ENCODE peak calls at places on chromosomes 1 and 21, in six cellular contexts. S, U, H, C, O and F are unnamed samples.

GRCh38 chr1:154342836-154343472 is 17.6 kb downstream of the ATP8B2 start:
- DNase-seq in S (no peak), U (no peak), H (no peak), C (no peak), O (peak; percentile 61), F (no peak)

GRCh38 chr1:205554016-205554811 is 49.7 kb downstream of the CDK18 start:
- DNase-seq in S (no peak), U (no peak), H (no peak), C (no peak), O (no peak), F (no peak)

GRCh38 chr1:78176448-78176847 is 130.7 kb downstream of the GIPC2 start:
- DNase-seq in S (no peak), U (no peak), H (peak; percentile 86), C (no peak), O (peak; percentile 57), F (no peak)

GRCh38 chr1:164780863-164781262 is 221.9 kb downstream of the PBX1 start:
- DNase-seq in S (peak; percentile 74), U (no peak), H (peak; percentile 83), C (peak; percentile 91), O (no peak), F (no peak)

GRCh38 chr1:55670331-55671082 is 455.3 kb upstream of the USP24 start:
- DNase-seq in S (no peak), U (no peak), H (no peak), C (no peak), O (no peak), F (no peak)

GRCh38 chr1:91645031-91645430 is 144.4 kb downstream of the CDC7 start:
- DNase-seq in S (no peak), U (no peak), H (no peak), C (no peak), O (no peak), F (no peak)

GRCh38 chr1:228861830-228862176 is 126.5 kb downstream of the RHOU start:
- DNase-seq in S (no peak), U (no peak), H (no peak), C (no peak), O (no peak), F (no peak)

GRCh38 chr1:226912587-226913176 is 27.4 kb upstream of the COQ8A start:
- DNase-seq in S (peak; percentile 76), U (peak; percentile 63), H (peak; percentile 45), C (peak; percentile 65), O (peak; percentile 75), F (no peak)

GRCh38 chr1:24535021-24535424 is 20.9 kb upstream of the NCMAP start:
- DNase-seq in S (no peak), U (no peak), H (no peak), C (no peak), O (peak; percentile 54), F (no peak)

GRCh38 chr1:226872455-226872854 is 2.0 kb downstream of the PSEN2 start:
- DNase-seq in S (peak; percentile 15), U (no peak), H (no peak), C (no peak), O (no peak), F (no peak)

GRCh38 chr21:42578761-42579415 is 65.2 kb downstream of the SLC37A1 start:
- DNase-seq in S (peak; percentile 20), U (no peak), H (no peak), C (no peak), O (peak; percentile 1), F (no peak)

GRCh38 chr1:48080343-48081255 is 83.4 kb upstream of the TRABD2B start:
- DNase-seq in S (no peak), U (no peak), H (no peak), C (no peak), O (peak; percentile 62), F (no peak)

GRCh38 chr1:33516428-33516827 is 44.0 kb downstream of the ZSCAN20 start:
- DNase-seq in S (no peak), U (no peak), H (no peak), C (no peak), O (no peak), F (no peak)

GRCh38 chr1:210332719-210333398 is 4.2 kb downstream of the HHAT start:
- DNase-seq in S (no peak), U (no peak), H (peak; percentile 90), C (no peak), O (peak; percentile 48), F (no peak)

GRCh38 chr1:22613226-22613918 is 23.1 kb upstream of the C1QA start:
- DNase-seq in S (no peak), U (no peak), H (no peak), C (no peak), O (no peak), F (no peak)

GRCh38 chr1:145707183-145707867 is at the start of gene PDZK1:
- DNase-seq in S (no peak), U (no peak), H (no peak), C (no peak), O (no peak), F (no peak)

GRCh38 chr1:186054932-186055331 is 320.1 kb downstream of the TPR start:
- DNase-seq in S (no peak), U (no peak), H (no peak), C (no peak), O (no peak), F (no peak)

GRCh38 chr1:173295391-173295790 is 88.3 kb upstream of the TNFSF4 start:
- DNase-seq in S (no peak), U (no peak), H (no peak), C (no peak), O (no peak), F (no peak)

GRCh38 chr21:36203603-36203889 is 46.9 kb downstream of the DOP1B start:
- DNase-seq in S (peak; percentile 62), U (no peak), H (peak; percentile 91), C (peak; percentile 51), O (no peak), F (no peak)

GRCh38 chr21:46065215-46065992 is 32.5 kb upstream of the COL6A2 start:
- DNase-seq in S (peak; percentile 18), U (peak; percentile 29), H (no peak), C (no peak), O (peak; percentile 55), F (peak; percentile 46)

GRCh38 chr1:13926556-13926955 is 226.6 kb downstream of the PRDM2 start:
- DNase-seq in S (no peak), U (no peak), H (no peak), C (no peak), O (no peak), F (no peak)

GRCh38 chr1:36239941-36240637 is 15.8 kb downstream of the THRAP3 start:
- DNase-seq in S (no peak), U (no peak), H (no peak), C (no peak), O (no peak), F (no peak)

GRCh38 chr1:25360596-25361581 is 22.8 kb downstream of the TMEM50A start:
- DNase-seq in S (peak; percentile 68), U (no peak), H (peak; percentile 56), C (no peak), O (no peak), F (no peak)

GRCh38 chr1:243765676-243766075 is 84.4 kb downstream of the AKT3 start:
- DNase-seq in S (no peak), U (no peak), H (no peak), C (no peak), O (no peak), F (no peak)

GRCh38 chr1:181350146-181350545 is 133.2 kb upstream of the CACNA1E start:
- DNase-seq in S (no peak), U (no peak), H (no peak), C (no peak), O (no peak), F (no peak)

GRCh38 chr21:32782698-32783097 is 11.1 kb upstream of the PAXBP1 start:
- DNase-seq in S (no peak), U (no peak), H (no peak), C (no peak), O (no peak), F (no peak)
- TF ChIP-seq CTCF in S (no peak), U (no peak), H (no peak), C (no peak), O (peak; percentile 10), F (no peak)

DNA sequence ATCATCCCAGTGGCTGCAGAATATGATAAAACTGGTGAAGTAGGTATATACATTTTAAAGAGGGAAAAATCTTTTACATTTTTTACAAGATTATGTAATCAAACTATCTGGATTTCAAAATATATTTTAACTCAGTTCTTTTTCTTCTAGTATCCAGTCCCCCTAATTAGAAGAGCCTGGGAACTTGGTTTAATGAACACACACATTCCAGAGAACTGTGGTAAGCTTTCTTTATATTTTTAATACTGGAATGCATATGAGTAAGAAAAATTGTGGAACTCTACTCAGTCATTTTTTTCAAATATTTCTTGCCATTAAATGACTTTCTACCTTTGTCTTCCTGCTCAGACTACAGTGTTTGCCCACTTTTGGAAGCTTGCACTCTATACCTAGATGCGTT is 8.2 kb downstream of the ACADM start:
- DNase-seq in S (no peak), U (no peak), H (no peak), C (no peak), O (no peak), F (no peak)
- H3K36me3 ChIP-seq in S (no peaks in the 10 kb centered on the region), U (peaks cover 17% of the 10 kb centered on the region), H (peaks cover 3% of the 10 kb centered on the region), C (peaks cover 34% of the 10 kb centered on the region), O (no peaks in the 10 kb centered on the region), F (peaks cover 17% of the 10 kb centered on the region)

DNA sequence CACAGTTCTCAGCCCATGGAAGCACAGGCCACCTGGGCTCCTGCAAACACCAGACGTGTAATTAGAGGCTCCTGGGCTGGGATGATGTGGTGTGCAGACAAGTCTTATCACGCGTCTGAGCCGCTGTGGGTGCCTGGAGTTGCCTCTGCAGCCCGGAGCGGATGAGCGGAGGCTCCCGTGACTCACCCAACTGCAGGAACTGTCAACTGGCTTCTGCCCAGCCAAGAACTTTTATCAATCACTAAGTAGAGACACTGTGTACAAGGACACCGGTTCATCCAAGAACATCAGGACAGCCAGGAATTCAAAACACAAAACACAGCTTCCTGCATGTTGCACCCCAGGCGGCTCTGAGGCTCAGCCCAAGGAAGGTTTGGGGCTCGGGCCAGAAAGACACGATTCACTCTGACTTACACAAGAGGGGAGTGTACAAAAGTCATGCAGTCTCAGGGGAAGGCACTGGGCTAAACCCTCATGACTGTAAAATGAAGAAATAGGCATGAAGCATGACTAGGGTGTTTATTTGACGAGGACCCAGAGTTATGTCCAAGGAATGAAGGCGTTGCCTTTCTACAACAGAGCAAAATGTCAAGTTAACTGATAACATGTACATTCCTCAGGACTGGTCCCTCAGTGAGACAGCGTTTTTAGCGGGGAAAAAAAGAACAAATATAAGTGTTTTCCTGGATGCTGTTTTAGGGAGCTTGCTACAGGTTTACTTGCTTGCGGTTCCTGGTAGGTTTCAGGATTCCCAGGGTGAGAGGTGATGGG is 21.1 kb downstream of the ERRFI1 start:
- DNase-seq in S (peak; percentile 93), U (peak; percentile 78), H (peak; percentile 99), C (peak; percentile 98), O (peak; percentile 75), F (peak; percentile 66)
- H3K4me3 ChIP-seq in S (peak overlapping the region; percentile 16), U (no peak overlapping the region), H (no peak overlapping the region), C (no peak overlapping the region), O (no peak overlapping the region), F (peak overlapping the region; percentile 25)

GRCh38 chr1:76031496-76031895 is 43.0 kb upstream of the ST6GALNAC3 start:
- DNase-seq in S (no peak), U (no peak), H (no peak), C (no peak), O (no peak), F (no peak)

GRCh38 chr1:76038306-76039004 is 36.1 kb upstream of the ST6GALNAC3 start:
- DNase-seq in S (no peak), U (no peak), H (no peak), C (no peak), O (no peak), F (no peak)

GRCh38 chr1:76037314-76037713 is 37.2 kb upstream of the ST6GALNAC3 start:
- DNase-seq in S (no peak), U (no peak), H (no peak), C (no peak), O (no peak), F (no peak)

GRCh38 chr1:76033800-76034475 is 40.6 kb upstream of the ST6GALNAC3 start:
- DNase-seq in S (no peak), U (no peak), H (no peak), C (no peak), O (no peak), F (no peak)

GRCh38 chr1:76035053-76035452 is 39.5 kb upstream of the ST6GALNAC3 start:
- DNase-seq in S (no peak), U (no peak), H (no peak), C (no peak), O (no peak), F (no peak)
- TF ChIP-seq CTCF in S (peak; percentile 22), U (no peak), H (no peak), C (peak; percentile 11), O (peak; percentile 46), F (no peak)